ENCODE peak calls at places on chromosomes 12 and 14, in five cellular contexts. A, I, V, Z and F are unnamed samples.
A peak's percentile ranks its signal among the peaks of the same experiment; 100 is the strongest.

GRCh38 chr12:85156569-85156968 is 120.4 kb downstream of the LRRIQ1 start:
- DNase-seq in Z (no peak), I (no peak), A (no peak), V (no peak), F (no peak)

GRCh38 chr14:103318750-103319419 is 15.2 kb upstream of the EIF5 start:
- DNase-seq in A (no peak), Z (no peak), I (no peak), V (no peak), F (no peak)

GRCh38 chr14:90419200-90419599 is 22.4 kb downstream of the CALM1 start:
- DNase-seq in I (peak; percentile 88), A (no peak), Z (no peak), V (peak; percentile 96), F (no peak)

GRCh38 chr12:15933751-15934150 is 22.6 kb downstream of the DERA start:
- DNase-seq in Z (no peak), A (no peak), V (no peak), I (no peak), F (no peak)

GRCh38 chr12:50937653-50938052 is 14.7 kb upstream of the HIGD1C start:
- DNase-seq in Z (no peak), V (no peak), A (no peak), I (no peak), F (no peak)

GRCh38 chr12:84969226-84969625 is 56.6 kb upstream of the SLC6A15 start:
- DNase-seq in Z (no peak), A (no peak), I (no peak), V (no peak), F (no peak)

GRCh38 chr12:38892090-38892786 is 13.2 kb downstream of the CPNE8 start:
- DNase-seq in I (no peak), A (no peak), V (no peak), Z (peak; percentile 9), F (no peak)

GRCh38 chr14:24085215-24085614 is 8.9 kb upstream of the PCK2 start:
- DNase-seq in I (no peak), V (no peak), Z (no peak), A (no peak), F (no peak)

GRCh38 chr14:24252289-24253124 is 10.1 kb upstream of the TINF2 start:
- DNase-seq in I (no peak), V (no peak), A (no peak), Z (no peak), F (no peak)

GRCh38 chr14:91860238-91860637 is 7.1 kb downstream of the TC2N start:
- DNase-seq in A (no peak), Z (no peak), I (no peak), V (no peak), F (no peak)

GRCh38 chr12:76790564-76791552 is 26.9 kb downstream of the ZDHHC17 start:
- DNase-seq in V (peak; percentile 34), Z (peak; percentile 39), A (no peak), I (no peak), F (peak; percentile 15)

GRCh38 chr14:80434574-80435321 is 223.4 kb upstream of the DIO2 start:
- DNase-seq in V (no peak), Z (no peak), A (no peak), I (no peak), F (no peak)

GRCh38 chr12:12786716-12787601 is 1.5 kb downstream of the APOLD1 start:
- DNase-seq in Z (peak; percentile 96), V (peak; percentile 87), A (peak; percentile 31), I (peak; percentile 84), F (peak; percentile 95)
- TF ChIP-seq CTCF in Z (no peak), V (no peak), A (peak; percentile 36), I (no peak), F (no peak)

DNA sequence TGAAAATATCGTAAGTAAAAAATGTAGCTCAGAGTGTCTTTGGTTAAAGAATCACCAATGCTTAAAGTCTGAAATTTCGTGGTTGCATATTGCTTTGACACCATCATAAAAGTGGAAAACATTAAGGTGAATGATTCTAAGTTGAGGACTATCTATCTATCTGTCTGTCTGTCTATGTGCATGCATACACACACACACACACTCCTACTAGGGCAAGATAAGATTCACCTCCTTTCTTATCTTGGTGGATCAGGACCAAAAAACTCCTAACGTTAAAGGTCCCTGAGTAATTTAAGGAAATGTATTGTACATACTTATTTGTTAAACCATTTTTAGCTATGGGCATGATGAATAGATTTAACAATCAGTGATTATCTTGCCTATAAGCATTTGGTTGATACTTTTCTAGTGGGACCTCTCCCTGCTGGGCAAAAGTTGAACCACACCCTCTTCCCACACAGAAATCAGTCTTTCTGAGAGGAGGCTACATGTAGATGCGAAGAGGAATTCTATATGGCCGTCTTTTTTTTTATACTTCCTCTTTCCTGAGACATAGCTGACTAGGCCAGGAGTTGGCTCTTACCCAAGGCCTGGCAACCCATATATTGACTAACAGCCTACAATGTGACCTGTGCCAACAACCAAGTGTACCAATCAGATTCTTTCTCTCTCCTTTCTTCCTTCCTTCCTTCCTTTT is 19.3 kb upstream of the LLPH start:
- DNase-seq in A (no peak), Z (no peak), V (peak; percentile 27), I (peak; percentile 55), F (no peak)
- TF ChIP-seq CTCF in A (peak; percentile 43), Z (no peak), V (peak; percentile 33), I (peak; percentile 24), F (no peak)

GRCh38 chr14:75176142-75176820 is at the start of gene TMED10:
- DNase-seq in V (peak; percentile 93), I (peak; percentile 90), Z (peak; percentile 84), A (peak; percentile 91), F (peak; percentile 86)
- TF ChIP-seq CTCF in V (no peak), I (peak; percentile 6), Z (no peak), A (no peak), F (peak; percentile 13)

GRCh38 chr12:111270128-111270651 is 98.7 kb downstream of the PHETA1 start:
- DNase-seq in V (no peak), A (no peak), Z (no peak), I (no peak), F (no peak)

GRCh38 chr12:111270773-111271172 is 98.1 kb downstream of the PHETA1 start:
- DNase-seq in V (no peak), I (no peak), Z (no peak), A (no peak), F (no peak)

GRCh38 chr12:111269688-111270087 is 99.2 kb downstream of the PHETA1 start:
- DNase-seq in V (no peak), A (no peak), I (no peak), Z (no peak), F (no peak)

GRCh38 chr12:111267171-111267570 is 101.7 kb downstream of the PHETA1 start:
- DNase-seq in I (no peak), Z (no peak), V (no peak), A (no peak), F (no peak)

DNA sequence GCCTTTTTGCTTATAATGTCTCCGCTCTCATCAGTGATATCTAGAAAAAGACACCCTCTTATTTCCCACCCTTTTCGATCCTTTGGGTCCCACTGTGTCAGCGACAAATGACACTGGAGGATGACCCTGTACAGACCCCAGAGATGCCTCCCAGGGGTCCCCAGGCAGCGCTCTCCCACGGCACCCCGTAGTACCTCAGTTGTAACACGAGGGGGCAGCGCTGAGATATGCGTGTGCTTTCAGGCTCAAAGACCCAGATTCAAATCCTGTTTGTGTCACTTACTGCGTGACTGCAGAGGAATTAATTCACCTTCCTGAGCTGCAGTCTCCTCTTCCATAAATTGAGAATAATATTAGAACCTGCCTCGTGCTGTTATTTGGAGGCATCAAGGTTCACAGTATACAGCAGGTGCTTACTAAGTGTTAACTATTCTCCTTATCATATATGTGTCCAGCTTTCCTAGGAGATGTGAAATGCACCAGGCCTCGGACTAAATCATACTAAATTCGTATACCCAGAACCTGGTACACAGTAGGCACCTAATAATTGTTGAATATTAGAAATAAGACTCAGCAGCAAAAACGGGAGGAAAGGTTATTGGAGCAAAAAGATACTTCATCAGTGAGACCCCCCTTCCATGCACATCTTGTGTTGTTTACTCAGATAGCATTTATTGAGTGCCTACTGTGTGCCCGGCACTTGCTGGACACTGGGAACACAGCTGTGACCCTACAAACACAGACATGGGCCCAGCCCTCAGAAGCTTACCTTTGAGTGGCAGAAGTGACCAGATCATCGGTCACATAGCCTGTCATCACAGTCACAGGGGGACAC is 99.9 kb downstream of the PHETA1 start:
- DNase-seq in A (peak; percentile 20), I (no peak), V (no peak), Z (peak; percentile 50), F (peak; percentile 34)
- TF ChIP-seq CTCF in A (peak; percentile 61), I (peak; percentile 15), V (peak; percentile 60), Z (peak; percentile 53), F (no peak)